ENCODE peak calls at places on chromosomes 12 and 14, in seven cellular contexts. Z, P, E, F, W, X and H are unnamed samples.

GRCh38 chr12:57845478-57846284 is 848 bp downstream of the CTDSP2 start:
- DNase-seq in Z (peak), P (peak), E (no peak), F (peak), W (peak), X (no peak), H (peak)

GRCh38 chr12:120759591-120760348 is 34.1 kb downstream of the ACADS start:
- DNase-seq in Z (no peak), P (no peak), E (peak), F (no peak), W (peak), X (no peak), H (no peak)

GRCh38 chr12:5708371-5708770 is 236.7 kb downstream of the ANO2 start:
- DNase-seq in Z (no peak), P (no peak), E (no peak), F (no peak), W (no peak), X (no peak), H (no peak)

GRCh38 chr12:121770388-121770787 is 23.1 kb downstream of the RHOF start:
- DNase-seq in Z (no peak), P (no peak), E (no peak), F (no peak), W (no peak), X (no peak), H (no peak)

GRCh38 chr12:1217191-1217949 is 226.3 kb downstream of the ERC1 start:
- DNase-seq in Z (no peak), P (no peak), E (no peak), F (no peak), W (peak), X (no peak), H (peak)

GRCh38 chr12:121804417-121805111 is 755 bp downstream of the SETD1B start:
- DNase-seq in Z (peak), P (no peak), E (no peak), F (no peak), W (peak), X (no peak), H (peak)

GRCh38 chr12:31650927-31651326 is 8.6 kb upstream of the ETFBKMT start:
- DNase-seq in Z (no peak), P (no peak), E (no peak), F (no peak), W (no peak), X (no peak), H (no peak)

GRCh38 chr12:66603458-66603857 is 75.4 kb downstream of the GRIP1 start:
- DNase-seq in Z (no peak), P (no peak), E (peak), F (no peak), W (no peak), X (no peak), H (no peak)

GRCh38 chr12:3046441-3047200 is 30.6 kb upstream of the TSPAN9 start:
- DNase-seq in Z (no peak), P (no peak), E (no peak), F (no peak), W (no peak), X (peak), H (peak)

GRCh38 chr14:23402296-23403138 is 5.6 kb downstream of the MYH6 start:
- DNase-seq in Z (no peak), P (no peak), E (no peak), F (no peak), W (no peak), X (no peak), H (no peak)

GRCh38 chr12:117412465-117413190 is 51.2 kb upstream of the NOS1 start:
- DNase-seq in Z (no peak), P (no peak), E (no peak), F (peak), W (no peak), X (no peak), H (no peak)

GRCh38 chr14:32648434-32648833 is 290.2 kb upstream of the NPAS3 start:
- DNase-seq in Z (no peak), P (no peak), E (no peak), F (no peak), W (no peak), X (no peak), H (no peak)

GRCh38 chr14:89957791-89958190 is 2.1 kb downstream of the TDP1 start:
- DNase-seq in Z (no peak), P (no peak), E (no peak), F (no peak), W (no peak), X (no peak), H (no peak)

GRCh38 chr14:104688755-104689619 is at the start of gene INF2:
- DNase-seq in Z (peak), P (peak), E (peak), F (no peak), W (peak), X (no peak), H (no peak)

GRCh38 chr14:59215353-59215752 is 26.9 kb downstream of the DAAM1 start:
- DNase-seq in Z (no peak), P (no peak), E (peak), F (peak), W (peak), X (no peak), H (no peak)

GRCh38 chr14:81829447-81829846 is 295.8 kb upstream of the SEL1L start:
- DNase-seq in Z (no peak), P (no peak), E (no peak), F (no peak), W (no peak), X (no peak), H (no peak)

GRCh38 chr12:62158416-62159360 is 101.5 kb upstream of the USP15 start:
- DNase-seq in Z (no peak), P (no peak), E (no peak), F (no peak), W (no peak), X (no peak), H (no peak)

GRCh38 chr12:131120831-131121271 is 167.1 kb downstream of the ADGRD1 start:
- DNase-seq in Z (no peak), P (no peak), E (no peak), F (no peak), W (no peak), X (no peak), H (no peak)

GRCh38 chr14:22202313-22202712 is 386.7 kb downstream of the DAD1 start:
- DNase-seq in Z (no peak), P (no peak), E (no peak), F (no peak), W (no peak), X (no peak), H (no peak)

GRCh38 chr12:22709292-22709691 is 84.3 kb downstream of the ETNK1 start:
- DNase-seq in Z (no peak), P (peak), E (peak), F (no peak), W (peak), X (no peak), H (peak)

GRCh38 chr12:122096591-122097149 is 18.1 kb downstream of the MLXIP start:
- DNase-seq in Z (no peak), P (no peak), E (no peak), F (no peak), W (no peak), X (no peak), H (peak)

GRCh38 chr12:182381-182883 is 31.5 kb downstream of the SLC6A12 start:
- DNase-seq in Z (no peak), P (no peak), E (no peak), F (no peak), W (no peak), X (no peak), H (peak)

GRCh38 chr12:7145671-7146070 is 15.5 kb downstream of the CLSTN3 start:
- DNase-seq in Z (no peak), P (no peak), E (no peak), F (no peak), W (no peak), X (no peak), H (no peak)

GRCh38 chr12:2958432-2959193 is 584 bp upstream of the TEAD4 start:
- DNase-seq in Z (no peak), P (peak), E (no peak), F (no peak), W (peak), X (peak), H (peak)

GRCh38 chr14:93655078-93655750 is 133.1 kb downstream of the PRIMA1 start:
- DNase-seq in Z (no peak), P (peak), E (peak), F (no peak), W (peak), X (no peak), H (peak)

GRCh38 chr14:73663548-73664212 is 18.9 kb downstream of the DNAL1 start:
- DNase-seq in Z (no peak), P (no peak), E (no peak), F (no peak), W (no peak), X (no peak), H (no peak)

GRCh38 chr12:14777271-14777670 is 26.0 kb downstream of the WBP11 start:
- DNase-seq in Z (no peak), P (no peak), E (no peak), F (no peak), W (no peak), X (no peak), H (no peak)